ENCODE peak calls at places on chromosomes 5 and 9, in five cellular contexts. Q is stimulated activated CD8-positive, alpha-beta memory T cell treated with anti-CD3 and anti-CD28 coated beads, Interleukin-15, amount 100 ng/mL, for 4 hours; G is HS-5; R is CD4-positive, alpha-beta T cell; W is stimulated activated naive CD8-positive, alpha-beta T cell treated with anti-CD3 and anti-CD28 coated beads, Interleukin-15, Interleukin-2, amounts not matched to agents 100 U/mL and 50 U/mL, for 24 hours. U is an unnamed sample.

GRCh38 chr9:116149844-116150243 is 3.7 kb upstream of the PAPPA start:
- DNase-seq in R (no peak), G (no peak), Q (no peak), W (no peak), U (no peak)

GRCh38 chr5:169223595-169223953 is 77.4 kb downstream of the SLIT3 start:
- DNase-seq in W (no peak), R (no peak), Q (no peak), G (no peak), U (no peak)

GRCh38 chr5:108148715-108149139 is 233.2 kb downstream of the FBXL17 start:
- DNase-seq in W (no peak), G (no peak), R (no peak), Q (no peak), U (no peak)

GRCh38 chr5:15137414-15137813 is 265.8 kb upstream of the ANKH start:
- DNase-seq in W (no peak), R (no peak), G (no peak), Q (no peak), U (no peak)

GRCh38 chr9:111036068-111036789 is 2.0 kb downstream of the LPAR1 start:
- DNase-seq in G (no peak), W (peak; percentile 4), Q (no peak), R (no peak), U (peak; percentile 70)

GRCh38 chr5:177527595-177527994 is 10.8 kb upstream of the DDX41 start:
- DNase-seq in W (no peak), G (no peak), Q (no peak), R (no peak), U (no peak)

GRCh38 chr5:134559672-134560071 is 34.2 kb downstream of the JADE2 start:
- DNase-seq in Q (no peak), R (no peak), G (no peak), W (no peak), U (no peak)

GRCh38 chr5:132065351-132065937 is 5.0 kb downstream of the IL3 start:
- DNase-seq in W (peak; percentile 75), Q (no peak), R (peak; percentile 31), G (peak; percentile 59), U (no peak)

GRCh38 chr9:124897570-124898460 is 35.9 kb downstream of the ARPC5L start:
- DNase-seq in Q (no peak), G (no peak), W (no peak), R (no peak), U (no peak)

GRCh38 chr9:2087500-2088313 is 72.6 kb downstream of the SMARCA2 start:
- DNase-seq in W (no peak), G (no peak), Q (no peak), R (no peak), U (no peak)

GRCh38 chr5:66666778-66667177 is 70.6 kb downstream of the MAST4 start:
- DNase-seq in G (no peak), Q (no peak), W (no peak), R (no peak), U (no peak)